ENCODE peak calls at places on chromosome 15, in seven cellular contexts. Q, O, X, Y, L, C and A are unnamed samples.

GRCh38 chr15:101641134-101641764 is 10.9 kb downstream of the TM2D3 start:
- DNase-seq in Q (peak), O (peak), X (peak), Y (peak), L (peak), C (peak), A (peak)

GRCh38 chr15:91182096-91182495 is 82.0 kb downstream of the SV2B start:
- DNase-seq in Q (no peak), O (no peak), X (peak), Y (no peak), L (no peak), C (no peak), A (no peak)

GRCh38 chr15:34239151-34239761 is 14.4 kb downstream of the EMC4 start:
- DNase-seq in Q (peak), O (peak), X (no peak), Y (no peak), L (no peak), C (no peak), A (no peak)

GRCh38 chr15:41115652-41116115 is 396 bp downstream of the INO80 start:
- DNase-seq in Q (peak), O (peak), X (peak), Y (peak), L (peak), C (peak), A (no peak)

GRCh38 chr15:63701365-63701764 is 104.2 kb downstream of the FBXL22 start:
- DNase-seq in Q (no peak), O (no peak), X (peak), Y (no peak), L (no peak), C (no peak), A (no peak)

GRCh38 chr15:73051402-73051810 is 857 bp upstream of the NEO1 start:
- DNase-seq in Q (no peak), O (no peak), X (no peak), Y (no peak), L (no peak), C (no peak), A (no peak)

GRCh38 chr15:48426047-48426446 is 94.8 kb downstream of the DUT start:
- DNase-seq in Q (no peak), O (no peak), X (no peak), Y (no peak), L (no peak), C (no peak), A (no peak)

GRCh38 chr15:91821458-91821857 is 32.0 kb upstream of the SLCO3A1 start:
- DNase-seq in Q (no peak), O (no peak), X (no peak), Y (no peak), L (no peak), C (no peak), A (no peak)

GRCh38 chr15:92006186-92007028 is 152.9 kb downstream of the SLCO3A1 start:
- DNase-seq in Q (no peak), O (no peak), X (peak), Y (no peak), L (no peak), C (no peak), A (no peak)